ENCODE peak calls at places on chromosomes 1 and 21, in seven cellular contexts. C is T-helper 2 cell, Z is AG09309, P is NCI-H2171 treated with DMSO at 0.1 percent for 48 hours, S is left ventricle myocardium inferior, Q is GM12891, U is Karpas-422. D is an unnamed sample.

GRCh38 chr1:42456754-42457089 is 379 bp downstream of the PPCS start:
- DNase-seq in Z (no peak), U (peak), C (peak), P (peak), S (no peak), Q (peak), D (peak)

GRCh38 chr1:65108025-65108692 is 39.8 kb upstream of the AK4 start:
- DNase-seq in U (no peak), S (no peak), P (no peak), Z (no peak), Q (no peak), C (no peak), D (no peak)

GRCh38 chr1:94383966-94384408 is 34.2 kb upstream of the ABCD3 start:
- DNase-seq in U (no peak), P (no peak), Q (no peak), Z (no peak), C (no peak), S (no peak), D (no peak)

GRCh38 chr21:34807881-34808568 is 139.2 kb downstream of the CLIC6 start:
- DNase-seq in P (no peak), Z (peak), S (no peak), Q (no peak), C (peak), U (no peak), D (no peak)

GRCh38 chr1:156608981-156609380 is 7.7 kb upstream of the GPATCH4 start:
- DNase-seq in U (peak), Q (no peak), Z (no peak), P (peak), C (peak), S (no peak), D (no peak)

GRCh38 chr1:202159534-202160371 is 649 bp downstream of the PTPN7 start:
- DNase-seq in Q (peak), U (peak), C (peak), Z (no peak), P (no peak), S (no peak), D (no peak)

GRCh38 chr1:161730050-161730564 is 8.8 kb downstream of the FCRLB start:
- DNase-seq in S (no peak), U (peak), P (no peak), Z (no peak), C (no peak), Q (no peak), D (no peak)

GRCh38 chr1:234213576-234214128 is 159.6 kb upstream of the COA6 start:
- DNase-seq in Q (no peak), Z (no peak), S (no peak), U (no peak), C (no peak), P (no peak), D (no peak)

GRCh38 chr1:159937014-159937750 is 8.2 kb downstream of the IGSF9 start:
- DNase-seq in U (no peak), Q (no peak), S (no peak), Z (no peak), P (no peak), C (no peak), D (no peak)

GRCh38 chr1:115949156-115949555 is 27.2 kb upstream of the SLC22A15 start:
- DNase-seq in U (no peak), C (no peak), S (no peak), Q (no peak), P (no peak), Z (no peak), D (no peak)

GRCh38 chr21:45319461-45320211 is 31.9 kb upstream of the POFUT2 start:
- DNase-seq in S (peak), Z (no peak), C (no peak), P (no peak), U (no peak), Q (no peak), D (no peak)

GRCh38 chr1:42966688-42967609 is 8.3 kb upstream of the SLC2A1 start:
- DNase-seq in Z (peak), U (no peak), Q (no peak), S (no peak), P (peak), C (no peak), D (no peak)

GRCh38 chr1:21099034-21099868 is 77.4 kb downstream of the EIF4G3 start:
- DNase-seq in Z (no peak), U (no peak), S (no peak), P (no peak), C (no peak), Q (no peak), D (no peak)

GRCh38 chr1:234433563-234434285 is 45.3 kb downstream of the TARBP1 start:
- DNase-seq in C (no peak), U (no peak), Z (peak), S (no peak), Q (no peak), P (peak), D (peak)

GRCh38 chr1:202192770-202193613 is 607 bp upstream of the LGR6 start:
- DNase-seq in S (peak), Q (peak), C (peak), U (peak), P (peak), Z (no peak), D (peak)

GRCh38 chr1:180617769-180618168 is 14.1 kb upstream of the XPR1 start:
- DNase-seq in U (no peak), S (no peak), P (no peak), C (no peak), Q (no peak), Z (no peak), D (no peak)

GRCh38 chr1:87392241-87393192 is 63.8 kb downstream of the LMO4 start:
- DNase-seq in U (no peak), P (no peak), C (no peak), S (no peak), Z (no peak), Q (no peak), D (no peak)

GRCh38 chr1:178088651-178089050 is 5.3 kb upstream of the RASAL2 start:
- DNase-seq in Q (no peak), U (no peak), Z (no peak), P (no peak), S (no peak), C (no peak), D (no peak)

GRCh38 chr1:87556326-87556725 is 227.6 kb downstream of the LMO4 start:
- DNase-seq in S (no peak), C (no peak), Z (no peak), P (no peak), Q (no peak), U (no peak), D (no peak)

GRCh38 chr1:66571789-66572188 is 37.8 kb downstream of the SGIP1 start:
- DNase-seq in U (no peak), Q (no peak), C (no peak), P (no peak), S (no peak), Z (no peak), D (no peak)

GRCh38 chr1:47809301-47810084 is 187.7 kb downstream of the TRABD2B start:
- DNase-seq in S (no peak), U (no peak), Z (no peak), P (no peak), Q (no peak), C (no peak), D (no peak)

GRCh38 chr1:181776044-181776443 is 285.5 kb downstream of the ZNF648 start:
- DNase-seq in Q (no peak), Z (no peak), S (no peak), P (no peak), C (no peak), U (no peak), D (no peak)

GRCh38 chr1:40036574-40036973 is 4.0 kb upstream of the CAP1 start:
- DNase-seq in Q (no peak), S (peak), C (no peak), Z (no peak), U (no peak), P (peak), D (no peak)

GRCh38 chr1:11802616-11802972 is 3.2 kb downstream of the MTHFR start:
- DNase-seq in S (no peak), P (no peak), Z (no peak), C (no peak), Q (no peak), U (no peak), D (no peak)